ENCODE peak calls at places on chromosomes 2 and 18, in five cellular contexts. One of them, this sample, is unnamed.

GRCh38 chr2:64685430-64685829 is 31.7 kb upstream of the SERTAD2 start:
- DNase-seq in A549: peak
- DNase-seq in H1: no peak
- DNase-seq in stomach: no peak
- DNase-seq in K562: no peak
- DNase-seq in this sample: no peak

GRCh38 chr2:234450431-234451095 is 46.3 kb downstream of the ARL4C start:
- DNase-seq in A549: no peak
- DNase-seq in H1: no peak
- DNase-seq in stomach: no peak
- DNase-seq in K562: no peak
- DNase-seq in this sample: no peak

GRCh38 chr18:77115461-77115907 is 17.1 kb downstream of the MBP start:
- DNase-seq in A549: no peak
- DNase-seq in H1: no peak
- DNase-seq in stomach: no peak
- DNase-seq in K562: no peak
- DNase-seq in this sample: no peak

GRCh38 chr18:36756262-36756661 is 72.5 kb downstream of the TPGS2 start:
- DNase-seq in A549: no peak
- DNase-seq in H1: no peak
- DNase-seq in stomach: no peak
- DNase-seq in K562: no peak
- DNase-seq in this sample: no peak

GRCh38 chr2:237074211-237074993 is 11.3 kb upstream of the COPS8 start:
- DNase-seq in A549: no peak
- DNase-seq in H1: no peak
- DNase-seq in stomach: no peak
- DNase-seq in K562: no peak
- DNase-seq in this sample: peak

GRCh38 chr2:217398860-217399259 is 539.0 kb upstream of the TNP1 start:
- DNase-seq in A549: no peak
- DNase-seq in H1: no peak
- DNase-seq in stomach: no peak
- DNase-seq in K562: no peak
- DNase-seq in this sample: peak

GRCh38 chr18:13726972-13727331 is 479 bp downstream of the RNMT start:
- DNase-seq in A549: peak
- DNase-seq in H1: no peak
- DNase-seq in stomach: peak
- DNase-seq in K562: peak
- DNase-seq in this sample: peak

GRCh38 chr2:72115361-72116080 is 32.1 kb downstream of the CYP26B1 start:
- DNase-seq in A549: peak
- DNase-seq in H1: peak
- DNase-seq in stomach: no peak
- DNase-seq in K562: no peak
- DNase-seq in this sample: no peak

GRCh38 chr2:120768112-120769048 is 32.7 kb downstream of the GLI2 start:
- DNase-seq in A549: peak
- DNase-seq in H1: no peak
- DNase-seq in stomach: no peak
- DNase-seq in K562: no peak
- DNase-seq in this sample: no peak

GRCh38 chr2:40244251-40245010 is 207.5 kb downstream of the SLC8A1 start:
- DNase-seq in A549: peak
- DNase-seq in H1: peak
- DNase-seq in stomach: peak
- DNase-seq in K562: no peak
- DNase-seq in this sample: no peak

GRCh38 chr18:64919971-64920370 is 771.1 kb upstream of the LINC00305 start:
- DNase-seq in A549: no peak
- DNase-seq in H1: no peak
- DNase-seq in stomach: no peak
- DNase-seq in K562: no peak
- DNase-seq in this sample: no peak

GRCh38 chr18:78632111-78632541 is 347.5 kb upstream of the SALL3 start:
- DNase-seq in A549: peak
- DNase-seq in H1: no peak
- DNase-seq in stomach: no peak
- DNase-seq in K562: no peak
- DNase-seq in this sample: no peak

GRCh38 chr2:11466307-11467125 is 555 bp upstream of the E2F6 start:
- DNase-seq in A549: no peak
- DNase-seq in H1: no peak
- DNase-seq in stomach: no peak
- DNase-seq in K562: no peak
- DNase-seq in this sample: no peak

GRCh38 chr2:97664636-97664970 is 759 bp upstream of the ACTR1B start:
- DNase-seq in A549: peak
- DNase-seq in H1: no peak
- DNase-seq in stomach: no peak
- DNase-seq in K562: peak
- DNase-seq in this sample: no peak

GRCh38 chr2:239589855-239590254 is 189.0 kb upstream of the HDAC4 start:
- DNase-seq in A549: no peak
- DNase-seq in H1: no peak
- DNase-seq in stomach: no peak
- DNase-seq in K562: no peak
- DNase-seq in this sample: no peak

GRCh38 chr2:104846182-104846954 is 7.5 kb upstream of the POU3F3 start:
- DNase-seq in A549: no peak
- DNase-seq in H1: no peak
- DNase-seq in stomach: no peak
- DNase-seq in K562: no peak
- DNase-seq in this sample: no peak

GRCh38 chr2:15160602-15161001 is 400.5 kb downstream of the NBAS start:
- DNase-seq in A549: no peak
- DNase-seq in H1: no peak
- DNase-seq in stomach: no peak
- DNase-seq in K562: no peak
- DNase-seq in this sample: no peak

GRCh38 chr2:46825958-46826897 is 89.4 kb downstream of the MCFD2 start:
- DNase-seq in A549: no peak
- DNase-seq in H1: no peak
- DNase-seq in stomach: no peak
- DNase-seq in K562: no peak
- DNase-seq in this sample: no peak

GRCh38 chr2:164203131-164203530 is 418.2 kb downstream of the GRB14 start:
- DNase-seq in A549: no peak
- DNase-seq in H1: no peak
- DNase-seq in stomach: no peak
- DNase-seq in K562: no peak
- DNase-seq in this sample: no peak

GRCh38 chr2:173021939-173022371 is 53.7 kb upstream of the MAP3K20 start:
- DNase-seq in A549: peak
- DNase-seq in H1: no peak
- DNase-seq in stomach: no peak
- DNase-seq in K562: peak
- DNase-seq in this sample: no peak

GRCh38 chr2:66532972-66533868 is 98.3 kb downstream of the MEIS1 start:
- DNase-seq in A549: no peak
- DNase-seq in H1: no peak
- DNase-seq in stomach: no peak
- DNase-seq in K562: no peak
- DNase-seq in this sample: no peak

GRCh38 chr18:67815280-67815679 is 298.8 kb upstream of the DSEL start:
- DNase-seq in A549: no peak
- DNase-seq in H1: no peak
- DNase-seq in stomach: no peak
- DNase-seq in K562: no peak
- DNase-seq in this sample: no peak

GRCh38 chr2:32553829-32554432 is 73.9 kb upstream of the TTC27 start:
- DNase-seq in A549: peak
- DNase-seq in H1: no peak
- DNase-seq in stomach: no peak
- DNase-seq in K562: peak
- DNase-seq in this sample: no peak

GRCh38 chr2:210577263-210578071 is 21.1 kb downstream of the CPS1 start:
- DNase-seq in A549: peak
- DNase-seq in H1: no peak
- DNase-seq in stomach: no peak
- DNase-seq in K562: peak
- DNase-seq in this sample: no peak

GRCh38 chr2:201182650-201183372 is at the start of gene CASP10:
- DNase-seq in A549: peak
- DNase-seq in H1: no peak
- DNase-seq in stomach: peak
- DNase-seq in K562: peak
- DNase-seq in this sample: no peak

GRCh38 chr2:210086292-210086691 is 83.9 kb downstream of the RPE start:
- DNase-seq in A549: no peak
- DNase-seq in H1: no peak
- DNase-seq in stomach: no peak
- DNase-seq in K562: no peak
- DNase-seq in this sample: no peak

DNA sequence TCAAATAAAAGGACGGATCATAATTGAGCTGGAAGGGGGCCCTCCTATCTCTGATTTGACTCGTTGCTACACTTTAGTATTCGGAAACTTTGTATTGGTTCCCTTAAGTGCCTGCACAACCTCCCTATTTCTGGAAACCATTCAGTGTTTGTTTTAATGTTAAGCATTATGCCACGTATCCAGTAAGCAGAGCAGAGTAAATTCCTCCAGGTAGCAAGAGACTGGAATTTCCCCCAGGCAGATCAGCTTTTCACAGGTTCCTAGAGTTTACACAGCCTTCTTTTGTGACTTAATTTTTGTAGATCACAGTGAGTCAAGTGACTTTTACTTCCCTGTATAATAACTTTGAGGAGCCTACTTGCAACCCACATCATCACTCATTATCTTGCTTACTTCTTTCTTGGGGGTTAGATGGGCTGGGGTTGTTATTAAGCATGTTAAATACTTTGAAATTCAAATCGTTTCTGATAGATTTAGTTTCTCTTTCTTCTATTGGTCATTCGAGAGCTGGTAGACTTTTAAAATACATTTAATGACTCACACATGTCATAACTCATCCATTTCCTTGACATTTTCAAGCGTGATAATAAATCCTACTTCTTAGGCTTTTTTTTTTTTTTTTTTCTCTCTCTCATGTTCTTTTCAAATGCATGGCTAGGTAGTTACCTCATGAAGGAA is 219.2 kb downstream of the NEDD4L start:
- DNase-seq in A549: peak
- DNase-seq in H1: no peak
- DNase-seq in stomach: no peak
- DNase-seq in K562: peak
- DNase-seq in this sample: no peak
- TF ChIP-seq EP300 in A549: no peak
- TF ChIP-seq EP300 in H1: no peak
- TF ChIP-seq EP300 in stomach: no peak
- TF ChIP-seq EP300 in K562: no peak
- TF ChIP-seq EP300 in this sample: no peak

DNA sequence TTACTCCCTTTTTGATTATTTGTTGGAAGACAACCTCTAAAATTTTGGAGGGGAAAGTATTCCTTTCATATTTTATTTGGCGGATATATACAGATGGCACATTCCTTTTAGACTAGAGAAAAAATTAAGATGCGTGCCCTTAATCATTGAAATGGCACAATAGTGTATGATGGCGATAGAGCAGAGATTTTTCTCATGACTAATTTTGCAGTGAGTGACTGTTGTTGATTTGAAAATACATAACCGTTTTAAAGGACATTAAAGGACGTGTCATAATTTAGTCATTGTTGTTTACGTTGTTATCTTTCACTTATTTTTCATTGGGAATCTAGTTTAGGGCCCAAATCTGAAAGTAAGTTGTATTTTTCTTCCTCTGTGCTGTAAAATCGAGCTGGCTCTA is 61.7 kb downstream of the CERS6 start:
- DNase-seq in A549: no peak
- DNase-seq in H1: no peak
- DNase-seq in stomach: no peak
- DNase-seq in K562: no peak
- DNase-seq in this sample: no peak
- H3K27ac ChIP-seq in A549: no peak
- H3K27ac ChIP-seq in H1: no peak
- H3K27ac ChIP-seq in stomach: peak
- H3K27ac ChIP-seq in K562: no peak
- H3K27ac ChIP-seq in this sample: peak

GRCh38 chr2:36246320-36246990 is 109.1 kb upstream of the CRIM1 start:
- DNase-seq in A549: no peak
- DNase-seq in H1: no peak
- DNase-seq in stomach: no peak
- DNase-seq in K562: no peak
- DNase-seq in this sample: no peak
- TF ChIP-seq EP300 in A549: no peak
- TF ChIP-seq EP300 in H1: no peak
- TF ChIP-seq EP300 in stomach: no peak
- TF ChIP-seq EP300 in K562: no peak
- TF ChIP-seq EP300 in this sample: no peak

GRCh38 chr2:127384529-127384928 is 3.2 kb downstream of the MAP3K2 start:
- DNase-seq in A549: no peak
- DNase-seq in H1: no peak
- DNase-seq in stomach: no peak
- DNase-seq in K562: no peak
- DNase-seq in this sample: no peak
- H3K27ac ChIP-seq in A549: no peak
- H3K27ac ChIP-seq in H1: no peak
- H3K27ac ChIP-seq in stomach: no peak
- H3K27ac ChIP-seq in K562: no peak
- H3K27ac ChIP-seq in this sample: no peak

DNA sequence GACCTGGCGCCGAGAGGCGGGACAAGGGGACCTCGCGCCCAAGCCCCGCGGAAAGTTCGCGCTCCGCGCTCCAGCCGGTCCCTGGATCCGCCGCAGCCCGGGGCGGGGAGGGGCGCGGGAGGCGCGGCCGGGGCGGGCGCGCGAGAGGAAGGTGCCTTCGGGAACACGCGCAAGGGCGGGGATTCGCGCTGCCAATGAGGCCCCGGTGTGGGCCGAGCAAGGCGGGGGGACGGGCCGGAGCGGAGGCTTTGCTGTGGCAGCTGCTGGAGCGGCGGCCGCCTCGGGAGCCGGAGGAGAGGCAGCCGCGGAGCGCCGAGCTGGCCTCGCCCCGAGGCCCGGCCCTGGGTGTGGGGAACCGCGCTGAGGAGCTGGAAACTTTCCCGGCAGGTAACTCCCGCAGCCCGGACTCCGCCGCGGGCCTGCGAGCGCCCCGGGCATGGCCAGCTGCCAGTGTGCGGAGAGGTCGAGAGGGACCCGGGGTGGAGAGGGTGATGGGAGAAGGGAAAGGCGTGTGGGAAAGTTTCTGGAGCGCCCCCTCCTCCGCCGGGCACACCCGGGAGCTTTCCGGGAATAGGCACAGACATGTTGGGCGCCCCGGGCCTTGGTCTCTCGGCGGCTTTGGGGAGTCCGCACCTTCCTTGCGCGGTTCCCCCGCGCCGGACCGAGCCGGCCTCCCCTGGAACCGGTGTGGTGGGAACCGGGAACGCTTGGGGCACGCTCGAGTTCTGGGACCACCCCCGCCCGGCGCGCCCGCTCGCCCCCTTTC is at the start of gene TANC1:
- DNase-seq in A549: peak
- DNase-seq in H1: no peak
- DNase-seq in stomach: peak
- DNase-seq in K562: peak
- DNase-seq in this sample: no peak
- TF ChIP-seq EP300 in A549: no peak
- TF ChIP-seq EP300 in H1: no peak
- TF ChIP-seq EP300 in stomach: no peak
- TF ChIP-seq EP300 in K562: no peak
- TF ChIP-seq EP300 in this sample: no peak

GRCh38 chr2:19348692-19349091 is 9.7 kb downstream of the OSR1 start:
- DNase-seq in A549: no peak
- DNase-seq in H1: no peak
- DNase-seq in stomach: no peak
- DNase-seq in K562: no peak
- DNase-seq in this sample: no peak
- H3K27ac ChIP-seq in A549: peak
- H3K27ac ChIP-seq in H1: no peak
- H3K27ac ChIP-seq in stomach: peak
- H3K27ac ChIP-seq in K562: no peak
- H3K27ac ChIP-seq in this sample: peak